ENCODE peak calls at places on chromosomes 16 and 17, in eight cellular contexts. V, J, Z, K, G, M, C and E are unnamed samples.

GRCh38 chr17:79931517-79932309 is 92.5 kb upstream of the CBX4 start:
- DNase-seq in V (no peak), J (no peak), Z (no peak), K (no peak), G (no peak), M (no peak), C (no peak), E (no peak)

GRCh38 chr16:10694306-10694705 is 424 bp downstream of the TEKT5 start:
- DNase-seq in V (no peak), J (no peak), Z (no peak), K (no peak), G (no peak), M (no peak), C (no peak), E (no peak)

GRCh38 chr17:55577011-55577586 is 65.8 kb upstream of the SMIM36 start:
- DNase-seq in V (no peak), J (peak; percentile 51), Z (no peak), K (no peak), G (no peak), M (no peak), C (peak; percentile 60), E (no peak)

GRCh38 chr16:4675864-4676786 is 17.2 kb upstream of the NUDT16L1 start:
- DNase-seq in V (no peak), J (peak; percentile 91), Z (no peak), K (no peak), G (no peak), M (no peak), C (peak; percentile 70), E (no peak)

GRCh38 chr16:86383488-86384262 is 126.7 kb upstream of the FOXF1 start:
- DNase-seq in V (no peak), J (no peak), Z (no peak), K (no peak), G (peak; percentile 60), M (no peak), C (peak; percentile 11), E (no peak)

GRCh38 chr16:12271006-12271405 is 294.5 kb downstream of the SNX29 start:
- DNase-seq in V (no peak), J (no peak), Z (no peak), K (peak; percentile 62), G (peak; percentile 39), M (peak; percentile 34), C (peak; percentile 43), E (peak; percentile 13)

GRCh38 chr16:30628628-30629342 is 18.6 kb upstream of the ZNF689 start:
- DNase-seq in V (peak; percentile 87), J (peak; percentile 92), Z (peak; percentile 63), K (peak; percentile 94), G (peak; percentile 86), M (peak; percentile 94), C (peak; percentile 86), E (peak; percentile 85)

GRCh38 chr16:81003610-81004460 is 2.9 kb downstream of the CMC2 start:
- DNase-seq in V (no peak), J (no peak), Z (no peak), K (no peak), G (no peak), M (no peak), C (no peak), E (no peak)

GRCh38 chr17:32341141-32341856 is 674 bp downstream of the C17orf75 start:
- DNase-seq in V (peak; percentile 18), J (peak; percentile 79), Z (peak; percentile 47), K (no peak), G (peak; percentile 70), M (no peak), C (peak; percentile 56), E (peak; percentile 35)

GRCh38 chr16:87459833-87460232 is 33.0 kb downstream of the ZCCHC14 start:
- DNase-seq in V (no peak), J (no peak), Z (no peak), K (no peak), G (no peak), M (no peak), C (no peak), E (no peak)

GRCh38 chr17:66980896-66981295 is 16.4 kb downstream of the CACNG4 start:
- DNase-seq in V (no peak), J (no peak), Z (no peak), K (no peak), G (no peak), M (no peak), C (no peak), E (no peak)

GRCh38 chr16:22091721-22092120 is 620 bp upstream of the VWA3A start:
- DNase-seq in V (no peak), J (no peak), Z (no peak), K (no peak), G (no peak), M (no peak), C (no peak), E (no peak)

GRCh38 chr16:8818499-8819270 is 21.0 kb downstream of the PMM2 start:
- DNase-seq in V (no peak), J (no peak), Z (no peak), K (no peak), G (no peak), M (no peak), C (no peak), E (peak; percentile 25)

GRCh38 chr17:68432086-68432864 is 25.0 kb downstream of the WIPI1 start:
- DNase-seq in V (no peak), J (no peak), Z (no peak), K (no peak), G (no peak), M (no peak), C (no peak), E (no peak)

GRCh38 chr17:58186591-58186990 is 5.9 kb upstream of the EPX start:
- DNase-seq in V (no peak), J (no peak), Z (no peak), K (no peak), G (no peak), M (no peak), C (no peak), E (no peak)

GRCh38 chr17:2418572-2418971 is 17.7 kb upstream of the MNT start:
- DNase-seq in V (no peak), J (no peak), Z (no peak), K (no peak), G (no peak), M (no peak), C (no peak), E (peak; percentile 78)

GRCh38 chr16:90057738-90058173 is 19.4 kb downstream of the PRDM7 start:
- DNase-seq in V (no peak), J (no peak), Z (no peak), K (no peak), G (no peak), M (no peak), C (peak; percentile 86), E (no peak)